ENCODE peak calls at places on chromosomes 1 and 21, in four cellular contexts. One of them, this sample, is unnamed.

GRCh38 chr1:109531826-109532364 is 7.8 kb upstream of the GPR61 start:
- DNase-seq in heart left ventricle: no peak
- DNase-seq in activated T-cell treated with anti-CD3 and anti-CD28 coated beads, Interleukin-2, amount 50 U/mL, for 72 hours: no peak
- DNase-seq in stimulated activated CD8-positive, alpha-beta memory T cell treated with anti-CD3 and anti-CD28 coated beads, Interleukin-2, amount 100 ng/mL, for 1 hour: no peak
- DNase-seq in this sample: peak; percentile 19

GRCh38 chr1:5410652-5411051 is 581.6 kb downstream of the NPHP4 start:
- DNase-seq in activated T-cell treated with anti-CD3 and anti-CD28 coated beads, Interleukin-2, amount 50 U/mL, for 72 hours: no peak
- DNase-seq in stimulated activated CD8-positive, alpha-beta memory T cell treated with anti-CD3 and anti-CD28 coated beads, Interleukin-2, amount 100 ng/mL, for 1 hour: no peak
- DNase-seq in heart left ventricle: no peak
- DNase-seq in this sample: no peak

GRCh38 chr1:54488831-54489626 is 59.0 kb upstream of the ACOT11 start:
- DNase-seq in heart left ventricle: peak; percentile 83
- DNase-seq in activated T-cell treated with anti-CD3 and anti-CD28 coated beads, Interleukin-2, amount 50 U/mL, for 72 hours: peak; percentile 86
- DNase-seq in stimulated activated CD8-positive, alpha-beta memory T cell treated with anti-CD3 and anti-CD28 coated beads, Interleukin-2, amount 100 ng/mL, for 1 hour: peak; percentile 39
- DNase-seq in this sample: peak; percentile 46

GRCh38 chr21:42086969-42087368 is 15.9 kb downstream of the UMODL1 start:
- DNase-seq in activated T-cell treated with anti-CD3 and anti-CD28 coated beads, Interleukin-2, amount 50 U/mL, for 72 hours: no peak
- DNase-seq in heart left ventricle: no peak
- DNase-seq in stimulated activated CD8-positive, alpha-beta memory T cell treated with anti-CD3 and anti-CD28 coated beads, Interleukin-2, amount 100 ng/mL, for 1 hour: no peak
- DNase-seq in this sample: no peak

GRCh38 chr1:101371259-101371658 is 134.4 kb downstream of the S1PR1 start:
- DNase-seq in stimulated activated CD8-positive, alpha-beta memory T cell treated with anti-CD3 and anti-CD28 coated beads, Interleukin-2, amount 100 ng/mL, for 1 hour: no peak
- DNase-seq in heart left ventricle: no peak
- DNase-seq in activated T-cell treated with anti-CD3 and anti-CD28 coated beads, Interleukin-2, amount 50 U/mL, for 72 hours: peak; percentile 15
- DNase-seq in this sample: peak; percentile 87

GRCh38 chr1:203797948-203798347 is 2.5 kb downstream of the ZBED6 start:
- DNase-seq in activated T-cell treated with anti-CD3 and anti-CD28 coated beads, Interleukin-2, amount 50 U/mL, for 72 hours: no peak
- DNase-seq in stimulated activated CD8-positive, alpha-beta memory T cell treated with anti-CD3 and anti-CD28 coated beads, Interleukin-2, amount 100 ng/mL, for 1 hour: no peak
- DNase-seq in heart left ventricle: peak; percentile 34
- DNase-seq in this sample: no peak

GRCh38 chr1:221217029-221217428 is 337.8 kb downstream of the HLX start:
- DNase-seq in stimulated activated CD8-positive, alpha-beta memory T cell treated with anti-CD3 and anti-CD28 coated beads, Interleukin-2, amount 100 ng/mL, for 1 hour: no peak
- DNase-seq in activated T-cell treated with anti-CD3 and anti-CD28 coated beads, Interleukin-2, amount 50 U/mL, for 72 hours: no peak
- DNase-seq in heart left ventricle: peak; percentile 56
- DNase-seq in this sample: no peak

GRCh38 chr1:21546122-21546825 is 37.1 kb downstream of the ALPL start:
- DNase-seq in activated T-cell treated with anti-CD3 and anti-CD28 coated beads, Interleukin-2, amount 50 U/mL, for 72 hours: no peak
- DNase-seq in heart left ventricle: peak; percentile 50
- DNase-seq in stimulated activated CD8-positive, alpha-beta memory T cell treated with anti-CD3 and anti-CD28 coated beads, Interleukin-2, amount 100 ng/mL, for 1 hour: no peak
- DNase-seq in this sample: peak; percentile 66